ENCODE peak calls at places on chromosomes 1 and 21, in five cellular contexts. Y is anterior cingulate cortex, L is fibroblast of pulmonary artery, Z is endodermal cell, P is posterior vena cava. C is an unnamed sample.

GRCh38 chr1:31228986-31229385 is 10.7 kb downstream of the NKAIN1 start:
- DNase-seq in L (no peak), Y (no peak), P (no peak), Z (no peak), C (no peak)

GRCh38 chr1:204583909-204584632 is 67.9 kb downstream of the MDM4 start:
- DNase-seq in P (peak; percentile 50), Y (peak; percentile 32), Z (no peak), L (no peak), C (no peak)

GRCh38 chr1:42756956-42757891 is 9.6 kb downstream of the P3H1 start:
- DNase-seq in Z (peak; percentile 75), P (peak; percentile 67), Y (no peak), L (peak; percentile 76), C (no peak)

GRCh38 chr1:233962878-233963277 is 58.4 kb downstream of the SLC35F3 start:
- DNase-seq in L (no peak), Y (no peak), Z (no peak), P (no peak), C (no peak)

GRCh38 chr1:95953005-95953404 is 719.0 kb downstream of the RWDD3 start:
- DNase-seq in P (no peak), L (peak; percentile 23), Z (peak; percentile 59), Y (no peak), C (no peak)

GRCh38 chr1:15445390-15446122 is 7.3 kb downstream of the CTRC start:
- DNase-seq in Y (no peak), P (no peak), Z (no peak), L (no peak), C (no peak)

GRCh38 chr21:32844076-32844475 is 72.5 kb upstream of the PAXBP1 start:
- DNase-seq in P (no peak), Y (no peak), Z (no peak), L (no peak), C (no peak)

GRCh38 chr1:119007343-119007671 is 19.2 kb upstream of the TBX15 start:
- DNase-seq in Y (no peak), P (peak; percentile 73), Z (peak; percentile 53), L (no peak), C (no peak)

GRCh38 chr21:38219049-38219628 is 37.7 kb upstream of the KCNJ15 start:
- DNase-seq in L (peak; percentile 87), Y (no peak), P (no peak), Z (peak; percentile 86), C (no peak)

GRCh38 chr1:9510130-9510529 is 29.1 kb upstream of the SLC25A33 start:
- DNase-seq in P (no peak), L (no peak), Z (no peak), Y (no peak), C (no peak)

C was measured in mesenteric fat pad.